ENCODE peak calls at places on chromosomes 2 and 18, in eight cellular contexts. One of them, this sample, is unnamed.

GRCh38 chr2:106332054-106332453 is 136.2 kb downstream of the RGPD3 start:
- DNase-seq in sigmoid colon: no peak
- DNase-seq in AG09309: no peak
- DNase-seq in EL: no peak
- DNase-seq in NCI-H1092: no peak
- DNase-seq in stomach: no peak
- DNase-seq in A172: no peak
- DNase-seq in hippocampal formation: no peak
- DNase-seq in this sample: no peak

GRCh38 chr2:58240938-58241755 is at the start of gene FANCL:
- DNase-seq in sigmoid colon: peak
- DNase-seq in AG09309: peak
- DNase-seq in EL: peak
- DNase-seq in NCI-H1092: peak
- DNase-seq in stomach: peak
- DNase-seq in A172: peak
- DNase-seq in hippocampal formation: peak
- DNase-seq in this sample: peak

GRCh38 chr18:59988098-59988706 is 88.4 kb downstream of the PMAIP1 start:
- DNase-seq in sigmoid colon: no peak
- DNase-seq in AG09309: peak
- DNase-seq in EL: peak
- DNase-seq in NCI-H1092: peak
- DNase-seq in stomach: peak
- DNase-seq in A172: peak
- DNase-seq in hippocampal formation: peak
- DNase-seq in this sample: peak

GRCh38 chr2:74703373-74703772 is 49.3 kb downstream of the SEMA4F start:
- DNase-seq in sigmoid colon: no peak
- DNase-seq in AG09309: no peak
- DNase-seq in EL: no peak
- DNase-seq in NCI-H1092: no peak
- DNase-seq in stomach: no peak
- DNase-seq in A172: no peak
- DNase-seq in hippocampal formation: no peak
- DNase-seq in this sample: no peak

GRCh38 chr18:21004721-21005120 is 106.9 kb downstream of the ROCK1 start:
- DNase-seq in sigmoid colon: no peak
- DNase-seq in AG09309: peak
- DNase-seq in EL: peak
- DNase-seq in NCI-H1092: no peak
- DNase-seq in stomach: no peak
- DNase-seq in A172: peak
- DNase-seq in hippocampal formation: no peak
- DNase-seq in this sample: no peak

GRCh38 chr2:199985625-199986207 is 30.3 kb downstream of the MAIP1 start:
- DNase-seq in sigmoid colon: no peak
- DNase-seq in AG09309: no peak
- DNase-seq in EL: peak
- DNase-seq in NCI-H1092: peak
- DNase-seq in stomach: peak
- DNase-seq in A172: peak
- DNase-seq in hippocampal formation: peak
- DNase-seq in this sample: peak

GRCh38 chr18:65906621-65907034 is 155.8 kb downstream of the CDH7 start:
- DNase-seq in sigmoid colon: no peak
- DNase-seq in AG09309: no peak
- DNase-seq in EL: no peak
- DNase-seq in NCI-H1092: no peak
- DNase-seq in stomach: no peak
- DNase-seq in A172: peak
- DNase-seq in hippocampal formation: no peak
- DNase-seq in this sample: no peak

GRCh38 chr18:69123421-69123820 is 277.3 kb upstream of the DOK6 start:
- DNase-seq in sigmoid colon: no peak
- DNase-seq in AG09309: no peak
- DNase-seq in EL: no peak
- DNase-seq in NCI-H1092: no peak
- DNase-seq in stomach: no peak
- DNase-seq in A172: no peak
- DNase-seq in hippocampal formation: no peak
- DNase-seq in this sample: no peak

GRCh38 chr2:189835855-189836558 is 51.8 kb downstream of the PMS1 start:
- DNase-seq in sigmoid colon: no peak
- DNase-seq in AG09309: no peak
- DNase-seq in EL: no peak
- DNase-seq in NCI-H1092: no peak
- DNase-seq in stomach: no peak
- DNase-seq in A172: no peak
- DNase-seq in hippocampal formation: no peak
- DNase-seq in this sample: no peak

GRCh38 chr2:933734-934295 is 16.8 kb upstream of the SNTG2 start:
- DNase-seq in sigmoid colon: no peak
- DNase-seq in AG09309: no peak
- DNase-seq in EL: no peak
- DNase-seq in NCI-H1092: no peak
- DNase-seq in stomach: no peak
- DNase-seq in A172: no peak
- DNase-seq in hippocampal formation: no peak
- DNase-seq in this sample: no peak

GRCh38 chr2:16629044-16629443 is 36.6 kb downstream of the CYRIA start:
- DNase-seq in sigmoid colon: no peak
- DNase-seq in AG09309: no peak
- DNase-seq in EL: no peak
- DNase-seq in NCI-H1092: no peak
- DNase-seq in stomach: no peak
- DNase-seq in A172: no peak
- DNase-seq in hippocampal formation: no peak
- DNase-seq in this sample: no peak

GRCh38 chr2:170022692-170023091 is 155.3 kb upstream of the MYO3B start:
- DNase-seq in sigmoid colon: no peak
- DNase-seq in AG09309: peak
- DNase-seq in EL: peak
- DNase-seq in NCI-H1092: no peak
- DNase-seq in stomach: no peak
- DNase-seq in A172: peak
- DNase-seq in hippocampal formation: no peak
- DNase-seq in this sample: peak

GRCh38 chr18:26757263-26758019 is 108.1 kb downstream of the AQP4 start:
- DNase-seq in sigmoid colon: no peak
- DNase-seq in AG09309: no peak
- DNase-seq in EL: no peak
- DNase-seq in NCI-H1092: no peak
- DNase-seq in stomach: peak
- DNase-seq in A172: no peak
- DNase-seq in hippocampal formation: no peak
- DNase-seq in this sample: peak

GRCh38 chr18:66439207-66439606 is 164.7 kb downstream of the CDH19 start:
- DNase-seq in sigmoid colon: no peak
- DNase-seq in AG09309: no peak
- DNase-seq in EL: no peak
- DNase-seq in NCI-H1092: no peak
- DNase-seq in stomach: no peak
- DNase-seq in A172: no peak
- DNase-seq in hippocampal formation: no peak
- DNase-seq in this sample: no peak

GRCh38 chr2:169141713-169142352 is 72.5 kb downstream of the DHRS9 start:
- DNase-seq in sigmoid colon: no peak
- DNase-seq in AG09309: peak
- DNase-seq in EL: peak
- DNase-seq in NCI-H1092: no peak
- DNase-seq in stomach: peak
- DNase-seq in A172: peak
- DNase-seq in hippocampal formation: peak
- DNase-seq in this sample: peak

GRCh38 chr2:70381821-70382220 is 80.0 kb upstream of the FAM136A start:
- DNase-seq in sigmoid colon: no peak
- DNase-seq in AG09309: no peak
- DNase-seq in EL: peak
- DNase-seq in NCI-H1092: no peak
- DNase-seq in stomach: no peak
- DNase-seq in A172: peak
- DNase-seq in hippocampal formation: no peak
- DNase-seq in this sample: no peak

GRCh38 chr2:206562375-206562774 is 79.9 kb upstream of the FAM237A start:
- DNase-seq in sigmoid colon: no peak
- DNase-seq in AG09309: no peak
- DNase-seq in EL: no peak
- DNase-seq in NCI-H1092: no peak
- DNase-seq in stomach: no peak
- DNase-seq in A172: peak
- DNase-seq in hippocampal formation: no peak
- DNase-seq in this sample: no peak

This sample was measured in kidney glomerular epithelial cell.